ENCODE peak calls at places on chromosomes 4 and X, in seven cellular contexts. One of them, this sample, is unnamed.

GRCh38 chr4:95129708-95130343 is 372.1 kb downstream of the BMPR1B start:
- DNase-seq in cardiac fibroblast: peak; percentile 100
- DNase-seq in choroid plexus epithelial cell: peak; percentile 100
- DNase-seq in cardiac muscle cell: no peak
- DNase-seq in mucosa of descending colon: no peak
- DNase-seq in lung: peak; percentile 52
- DNase-seq in RWPE2: no peak
- DNase-seq in this sample: peak; percentile 100

GRCh38 chr4:68466185-68466584 is 18.9 kb downstream of the TMPRSS11E start:
- DNase-seq in cardiac fibroblast: peak; percentile 81
- DNase-seq in choroid plexus epithelial cell: peak; percentile 58
- DNase-seq in cardiac muscle cell: no peak
- DNase-seq in mucosa of descending colon: no peak
- DNase-seq in lung: no peak
- DNase-seq in RWPE2: no peak
- DNase-seq in this sample: peak; percentile 33

GRCh38 chr4:147482281-147482680 is 1.4 kb downstream of the EDNRA start:
- DNase-seq in cardiac fibroblast: peak; percentile 41
- DNase-seq in choroid plexus epithelial cell: peak; percentile 40
- DNase-seq in cardiac muscle cell: no peak
- DNase-seq in mucosa of descending colon: no peak
- DNase-seq in lung: no peak
- DNase-seq in RWPE2: no peak
- DNase-seq in this sample: no peak

GRCh38 chr4:122921971-122922876 is at the start of gene NUDT6:
- DNase-seq in cardiac fibroblast: peak; percentile 72
- DNase-seq in choroid plexus epithelial cell: peak; percentile 58
- DNase-seq in cardiac muscle cell: peak; percentile 82
- DNase-seq in mucosa of descending colon: peak; percentile 72
- DNase-seq in lung: peak; percentile 62
- DNase-seq in RWPE2: peak; percentile 40
- DNase-seq in this sample: peak; percentile 75

GRCh38 chr4:186948361-186949291 is 225.0 kb upstream of the FAT1 start:
- DNase-seq in cardiac fibroblast: peak; percentile 36
- DNase-seq in choroid plexus epithelial cell: peak; percentile 54
- DNase-seq in cardiac muscle cell: peak; percentile 37
- DNase-seq in mucosa of descending colon: no peak
- DNase-seq in lung: no peak
- DNase-seq in RWPE2: no peak
- DNase-seq in this sample: peak; percentile 40

GRCh38 chr4:122534776-122535175 is 78.3 kb upstream of the IL2 start:
- DNase-seq in cardiac fibroblast: no peak
- DNase-seq in choroid plexus epithelial cell: no peak
- DNase-seq in cardiac muscle cell: no peak
- DNase-seq in mucosa of descending colon: no peak
- DNase-seq in lung: no peak
- DNase-seq in RWPE2: no peak
- DNase-seq in this sample: no peak

GRCh38 chr4:1793940-1794808 is 1.1 kb downstream of the FGFR3 start:
- DNase-seq in cardiac fibroblast: peak; percentile 27
- DNase-seq in choroid plexus epithelial cell: peak; percentile 13
- DNase-seq in cardiac muscle cell: peak; percentile 57
- DNase-seq in mucosa of descending colon: no peak
- DNase-seq in lung: no peak
- DNase-seq in RWPE2: no peak
- DNase-seq in this sample: peak; percentile 12

GRCh38 chrX:69152398-69152797 is 12.9 kb downstream of the PJA1 start:
- DNase-seq in cardiac fibroblast: no peak
- DNase-seq in choroid plexus epithelial cell: no peak
- DNase-seq in cardiac muscle cell: no peak
- DNase-seq in mucosa of descending colon: no peak
- DNase-seq in lung: no peak
- DNase-seq in RWPE2: no peak
- DNase-seq in this sample: no peak

GRCh38 chrX:107542500-107542899 is 85.8 kb upstream of the PRPS1 start:
- DNase-seq in cardiac fibroblast: peak; percentile 21
- DNase-seq in choroid plexus epithelial cell: peak; percentile 46
- DNase-seq in cardiac muscle cell: no peak
- DNase-seq in mucosa of descending colon: no peak
- DNase-seq in lung: no peak
- DNase-seq in RWPE2: no peak
- DNase-seq in this sample: peak; percentile 14

GRCh38 chr4:170399894-170400293 is 310.1 kb upstream of the AADAT start:
- DNase-seq in cardiac fibroblast: no peak
- DNase-seq in choroid plexus epithelial cell: no peak
- DNase-seq in cardiac muscle cell: no peak
- DNase-seq in mucosa of descending colon: no peak
- DNase-seq in lung: no peak
- DNase-seq in RWPE2: no peak
- DNase-seq in this sample: no peak

GRCh38 chr4:78476108-78476704 is 75.4 kb upstream of the ANXA3 start:
- DNase-seq in cardiac fibroblast: no peak
- DNase-seq in choroid plexus epithelial cell: no peak
- DNase-seq in cardiac muscle cell: no peak
- DNase-seq in mucosa of descending colon: no peak
- DNase-seq in lung: no peak
- DNase-seq in RWPE2: no peak
- DNase-seq in this sample: no peak

GRCh38 chr4:137892134-137892533 is 350.0 kb downstream of the SLC7A11 start:
- DNase-seq in cardiac fibroblast: no peak
- DNase-seq in choroid plexus epithelial cell: peak; percentile 22
- DNase-seq in cardiac muscle cell: no peak
- DNase-seq in mucosa of descending colon: no peak
- DNase-seq in lung: no peak
- DNase-seq in RWPE2: no peak
- DNase-seq in this sample: no peak

GRCh38 chr4:6892190-6892908 is 17.3 kb upstream of the TBC1D14 start:
- DNase-seq in cardiac fibroblast: peak; percentile 65
- DNase-seq in choroid plexus epithelial cell: peak; percentile 73
- DNase-seq in cardiac muscle cell: peak; percentile 60
- DNase-seq in mucosa of descending colon: peak; percentile 76
- DNase-seq in lung: no peak
- DNase-seq in RWPE2: no peak
- DNase-seq in this sample: peak; percentile 56

GRCh38 chr4:175127314-175127713 is 209.2 kb downstream of the ADAM29 start:
- DNase-seq in cardiac fibroblast: peak; percentile 47
- DNase-seq in choroid plexus epithelial cell: peak; percentile 73
- DNase-seq in cardiac muscle cell: no peak
- DNase-seq in mucosa of descending colon: no peak
- DNase-seq in lung: no peak
- DNase-seq in RWPE2: no peak
- DNase-seq in this sample: peak; percentile 6

GRCh38 chrX:13816899-13817298 is at the start of gene GPM6B:
- DNase-seq in cardiac fibroblast: no peak
- DNase-seq in choroid plexus epithelial cell: no peak
- DNase-seq in cardiac muscle cell: no peak
- DNase-seq in mucosa of descending colon: no peak
- DNase-seq in lung: no peak
- DNase-seq in RWPE2: no peak
- DNase-seq in this sample: no peak

GRCh38 chr4:176883681-176884418 is 91.1 kb upstream of the VEGFC start:
- DNase-seq in cardiac fibroblast: peak; percentile 87
- DNase-seq in choroid plexus epithelial cell: peak; percentile 71
- DNase-seq in cardiac muscle cell: no peak
- DNase-seq in mucosa of descending colon: no peak
- DNase-seq in lung: no peak
- DNase-seq in RWPE2: no peak
- DNase-seq in this sample: peak; percentile 57

GRCh38 chr4:38894340-38894982 is 26.9 kb downstream of the FAM114A1 start:
- DNase-seq in cardiac fibroblast: no peak
- DNase-seq in choroid plexus epithelial cell: peak; percentile 39
- DNase-seq in cardiac muscle cell: no peak
- DNase-seq in mucosa of descending colon: no peak
- DNase-seq in lung: no peak
- DNase-seq in RWPE2: no peak
- DNase-seq in this sample: no peak

GRCh38 chrX:49043220-49043986 is at the start of gene TFE3:
- DNase-seq in cardiac fibroblast: peak; percentile 99
- DNase-seq in choroid plexus epithelial cell: peak; percentile 99
- DNase-seq in cardiac muscle cell: peak; percentile 100
- DNase-seq in mucosa of descending colon: peak; percentile 99
- DNase-seq in lung: peak; percentile 97
- DNase-seq in RWPE2: peak; percentile 97
- DNase-seq in this sample: peak; percentile 99

GRCh38 chrX:38409289-38409688 is 56.9 kb downstream of the OTC start:
- DNase-seq in cardiac fibroblast: no peak
- DNase-seq in choroid plexus epithelial cell: no peak
- DNase-seq in cardiac muscle cell: no peak
- DNase-seq in mucosa of descending colon: no peak
- DNase-seq in lung: no peak
- DNase-seq in RWPE2: no peak
- DNase-seq in this sample: no peak

GRCh38 chr4:17511041-17511949 is 595 bp downstream of the QDPR start:
- DNase-seq in cardiac fibroblast: peak; percentile 50
- DNase-seq in choroid plexus epithelial cell: peak; percentile 56
- DNase-seq in cardiac muscle cell: peak; percentile 71
- DNase-seq in mucosa of descending colon: peak; percentile 81
- DNase-seq in lung: peak; percentile 70
- DNase-seq in RWPE2: peak; percentile 62
- DNase-seq in this sample: peak; percentile 52

GRCh38 chrX:69179380-69179911 is 14.2 kb upstream of the PJA1 start:
- DNase-seq in cardiac fibroblast: no peak
- DNase-seq in choroid plexus epithelial cell: no peak
- DNase-seq in cardiac muscle cell: peak; percentile 24
- DNase-seq in mucosa of descending colon: no peak
- DNase-seq in lung: no peak
- DNase-seq in RWPE2: no peak
- DNase-seq in this sample: peak; percentile 14

GRCh38 chr4:67918428-67918827 is 34.6 kb upstream of the TMPRSS11D start:
- DNase-seq in cardiac fibroblast: no peak
- DNase-seq in choroid plexus epithelial cell: no peak
- DNase-seq in cardiac muscle cell: no peak
- DNase-seq in mucosa of descending colon: no peak
- DNase-seq in lung: no peak
- DNase-seq in RWPE2: no peak
- DNase-seq in this sample: no peak

GRCh38 chr4:102610476-102610875 is 109.3 kb downstream of the NFKB1 start:
- DNase-seq in cardiac fibroblast: no peak
- DNase-seq in choroid plexus epithelial cell: no peak
- DNase-seq in cardiac muscle cell: no peak
- DNase-seq in mucosa of descending colon: no peak
- DNase-seq in lung: no peak
- DNase-seq in RWPE2: no peak
- DNase-seq in this sample: no peak

DNA sequence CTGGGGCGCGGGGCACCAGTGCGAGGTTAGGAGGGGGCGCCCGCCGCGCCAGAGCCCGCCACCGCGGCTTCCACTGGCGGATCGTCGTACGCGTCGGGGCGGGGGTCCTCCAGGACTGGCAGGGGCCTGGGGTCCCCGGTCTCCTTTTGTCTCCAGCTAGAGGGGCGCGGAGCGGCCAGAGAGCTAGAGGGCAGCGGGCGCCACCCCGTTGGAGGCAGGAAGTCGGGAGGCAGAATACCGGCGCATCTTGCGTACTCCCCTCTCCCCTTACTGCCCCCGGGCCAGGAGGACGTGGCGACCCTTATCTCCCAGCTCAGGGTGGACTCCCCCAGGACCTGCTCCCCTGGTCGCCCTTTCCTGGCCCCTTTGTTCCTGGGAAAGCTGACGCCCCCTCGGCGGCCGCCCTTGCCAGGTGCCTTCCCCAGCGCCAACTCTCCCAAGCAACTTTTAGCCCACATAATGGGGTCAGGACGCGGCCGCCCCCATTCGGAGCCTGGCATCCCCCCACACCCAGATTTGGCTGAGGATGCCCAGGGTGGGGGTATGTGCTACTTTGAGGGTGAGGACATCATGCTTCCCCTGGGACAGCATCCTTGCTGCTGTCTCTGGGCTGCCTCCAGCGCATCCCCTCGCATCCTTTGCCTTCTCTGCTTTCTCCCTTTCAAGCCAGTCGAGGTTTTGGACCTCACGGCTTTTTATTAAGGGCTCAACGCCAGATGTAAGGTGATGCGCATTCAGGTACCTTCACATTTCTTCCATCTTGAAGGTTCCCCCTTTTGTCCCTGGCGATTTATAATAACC is 976 bp downstream of the CNKSR2 start:
- DNase-seq in cardiac fibroblast: no peak
- DNase-seq in choroid plexus epithelial cell: no peak
- DNase-seq in cardiac muscle cell: peak; percentile 2
- DNase-seq in mucosa of descending colon: peak; percentile 51
- DNase-seq in lung: no peak
- DNase-seq in RWPE2: no peak
- DNase-seq in this sample: no peak
- H3K4me3 ChIP-seq in cardiac fibroblast: peak overlapping the region; percentile 47
- H3K4me3 ChIP-seq in choroid plexus epithelial cell: no peak overlapping the region
- H3K4me3 ChIP-seq in cardiac muscle cell: peak overlapping the region; percentile 65
- H3K4me3 ChIP-seq in mucosa of descending colon: no peak overlapping the region
- H3K4me3 ChIP-seq in lung: peak overlapping the region; percentile 17
- H3K4me3 ChIP-seq in RWPE2: peak overlapping the region; percentile 24
- H3K4me3 ChIP-seq in this sample: peak overlapping the region; percentile 43

GRCh38 chr4:188781655-188782054 is 642.4 kb downstream of the TRIML1 start:
- DNase-seq in cardiac fibroblast: peak; percentile 41
- DNase-seq in choroid plexus epithelial cell: peak; percentile 8
- DNase-seq in cardiac muscle cell: peak; percentile 32
- DNase-seq in mucosa of descending colon: no peak
- DNase-seq in lung: no peak
- DNase-seq in RWPE2: no peak
- DNase-seq in this sample: no peak
- TF ChIP-seq CTCF in cardiac fibroblast: peak; percentile 43
- TF ChIP-seq CTCF in choroid plexus epithelial cell: peak; percentile 48
- TF ChIP-seq CTCF in cardiac muscle cell: no peak
- TF ChIP-seq CTCF in mucosa of descending colon: no peak
- TF ChIP-seq CTCF in lung: peak; percentile 9
- TF ChIP-seq CTCF in RWPE2: peak; percentile 32
- TF ChIP-seq CTCF in this sample: no peak

GRCh38 chr4:183407635-183408463 is 36.6 kb upstream of the CDKN2AIP start:
- DNase-seq in cardiac fibroblast: no peak
- DNase-seq in choroid plexus epithelial cell: no peak
- DNase-seq in cardiac muscle cell: no peak
- DNase-seq in mucosa of descending colon: no peak
- DNase-seq in lung: no peak
- DNase-seq in RWPE2: no peak
- DNase-seq in this sample: no peak
- H3K4me3 ChIP-seq in cardiac fibroblast: no peak overlapping the region
- H3K4me3 ChIP-seq in choroid plexus epithelial cell: no peak overlapping the region
- H3K4me3 ChIP-seq in cardiac muscle cell: peak overlapping the region; percentile 20
- H3K4me3 ChIP-seq in mucosa of descending colon: no peak overlapping the region
- H3K4me3 ChIP-seq in lung: no peak overlapping the region
- H3K4me3 ChIP-seq in RWPE2: peak overlapping the region; percentile 31
- H3K4me3 ChIP-seq in this sample: peak overlapping the region; percentile 57

GRCh38 chr4:10526431-10527222 is 69.4 kb upstream of the ZNF518B start:
- DNase-seq in cardiac fibroblast: peak; percentile 13
- DNase-seq in choroid plexus epithelial cell: no peak
- DNase-seq in cardiac muscle cell: no peak
- DNase-seq in mucosa of descending colon: no peak
- DNase-seq in lung: no peak
- DNase-seq in RWPE2: no peak
- DNase-seq in this sample: no peak
- TF ChIP-seq CTCF in cardiac fibroblast: no peak
- TF ChIP-seq CTCF in choroid plexus epithelial cell: no peak
- TF ChIP-seq CTCF in cardiac muscle cell: no peak
- TF ChIP-seq CTCF in mucosa of descending colon: no peak
- TF ChIP-seq CTCF in lung: no peak
- TF ChIP-seq CTCF in RWPE2: peak; percentile 10
- TF ChIP-seq CTCF in this sample: no peak

This sample was measured in fibroblast of pulmonary artery.